ENCODE peak calls at places on chromosomes 16 and 17, in seven cellular contexts. Z is activated T-helper 1 cell treated with anti-CD3 and anti-CD28 coated beads, Interleukin-2, amount 50 U/mL, for 16 hours; J is HAP-1; P is kidney epithelial cell; K is AG10803; E is ELF-1; C is NCI-H1436. B is an unnamed sample.

GRCh38 chr16:57372372-57373116 is at the start of gene CX3CL1:
- DNase-seq in J (peak), K (peak), E (peak), Z (no peak), C (no peak), P (peak), B (no peak)

GRCh38 chr16:27844826-27845225 is 218.7 kb downstream of the GSG1L start:
- DNase-seq in Z (no peak), P (no peak), K (no peak), J (no peak), C (no peak), E (no peak), B (no peak)

GRCh38 chr17:11404431-11404830 is 163.4 kb downstream of the SHISA6 start:
- DNase-seq in P (peak), C (no peak), E (no peak), Z (no peak), K (no peak), J (no peak), B (no peak)

GRCh38 chr17:81026266-81027036 is 8.5 kb upstream of the BAIAP2 start:
- DNase-seq in C (no peak), K (no peak), J (no peak), P (no peak), Z (no peak), E (no peak), B (no peak)

GRCh38 chr17:17668358-17668757 is 12.9 kb upstream of the RAI1 start:
- DNase-seq in J (no peak), E (no peak), Z (no peak), C (no peak), K (no peak), P (no peak), B (no peak)

GRCh38 chr17:32805029-32805976 is 71.6 kb downstream of the MYO1D start:
- DNase-seq in J (no peak), P (no peak), Z (no peak), E (no peak), K (no peak), C (no peak), B (no peak)

GRCh38 chr17:59401725-59402124 is 70.3 kb downstream of the YPEL2 start:
- DNase-seq in Z (no peak), C (no peak), J (no peak), E (no peak), P (no peak), K (no peak), B (no peak)

GRCh38 chr16:19884611-19885455 is at the start of gene GPRC5B:
- DNase-seq in E (peak), K (no peak), Z (peak), C (peak), J (peak), P (no peak), B (no peak)

GRCh38 chr16:89805136-89805905 is 11.1 kb downstream of the FANCA start:
- DNase-seq in P (no peak), K (peak), Z (no peak), C (no peak), J (no peak), E (no peak), B (no peak)

GRCh38 chr16:64238576-64238975 is 883.3 kb downstream of the CDH11 start:
- DNase-seq in C (no peak), P (no peak), K (peak), J (no peak), E (no peak), Z (no peak), B (no peak)

GRCh38 chr16:56269824-56270684 is 78.8 kb downstream of the GNAO1 start:
- DNase-seq in C (no peak), K (peak), Z (no peak), J (no peak), E (peak), P (no peak), B (no peak)

GRCh38 chr17:32907583-32907982 is 20.4 kb upstream of the TMEM98 start:
- DNase-seq in P (no peak), J (no peak), Z (no peak), C (no peak), E (no peak), K (no peak), B (no peak)

GRCh38 chr17:80005360-80006338 is 30.0 kb downstream of the TBC1D16 start:
- DNase-seq in P (no peak), Z (peak), C (peak), K (no peak), E (peak), J (peak), B (peak)

GRCh38 chr17:69269174-69269998 is 40.8 kb upstream of the ABCA10 start:
- DNase-seq in Z (no peak), J (no peak), E (no peak), C (no peak), K (peak), P (no peak), B (no peak)

GRCh38 chr16:20610192-20610891 is 34.2 kb upstream of the ACSM2B start:
- DNase-seq in K (no peak), P (no peak), C (no peak), Z (no peak), J (no peak), E (no peak), B (no peak)

GRCh38 chr17:48546924-48547838 is 2.3 kb upstream of the HOXB2 start:
- DNase-seq in C (no peak), E (peak), K (peak), J (peak), Z (no peak), P (no peak), B (no peak)

GRCh38 chr17:6654816-6655731 is 3.5 kb downstream of the C17orf100 start:
- DNase-seq in E (peak), K (no peak), P (no peak), J (no peak), Z (no peak), C (peak), B (no peak)

GRCh38 chr17:28763804-28764266 is 20.0 kb downstream of the TRAF4 start:
- DNase-seq in E (peak), P (no peak), K (peak), Z (peak), C (peak), J (peak), B (peak)

GRCh38 chr17:77437017-77437416 is 296.2 kb downstream of the SEC14L1 start:
- DNase-seq in K (peak), Z (no peak), J (no peak), E (no peak), C (no peak), P (no peak), B (no peak)

GRCh38 chr16:68289621-68290329 is 21.0 kb downstream of the SLC7A6OS start:
- DNase-seq in K (peak), C (no peak), E (no peak), P (no peak), J (no peak), Z (no peak), B (peak)

B was measured in stimulated activated CD4-positive, alpha-beta T cell treated with anti-CD3 and anti-CD28 coated beads, Interleukin-12 subunit alpha, Interleukin-12 subunit beta, amount 100 ng/mL, for 24 hours.